ENCODE peak calls at places on chromosome 10, in four cellular contexts. L is stimulated activated CD4-positive, alpha-beta T cell treated with anti-CD3 and anti-CD28 coated beads, Interleukin-4, amount 100 ng/mL, for 4 hours; B is head of caudate nucleus; R is neuronal stem cell. F is an unnamed sample.
A peak's percentile ranks its signal among the peaks of the same experiment; 100 is the strongest.

GRCh38 chr10:5165738-5166137 is 19.2 kb downstream of the AKR1C8 start:
- DNase-seq in R (no peak), B (no peak), L (no peak), F (no peak)

GRCh38 chr10:77943086-77943901 is 16.7 kb upstream of the DLG5 start:
- DNase-seq in L (no peak), B (no peak), R (peak; percentile 6), F (no peak)

GRCh38 chr10:27258838-27259532 is 18.4 kb upstream of the ACBD5 start:
- DNase-seq in B (no peak), R (no peak), L (no peak), F (no peak)

GRCh38 chr10:30500963-30501504 is 67.0 kb downstream of the MAP3K8 start:
- DNase-seq in L (no peak), R (no peak), B (no peak), F (no peak)

GRCh38 chr10:68073631-68074403 is 1.3 kb downstream of the HERC4 start:
- DNase-seq in R (no peak), L (no peak), B (no peak), F (no peak)

GRCh38 chr10:128543186-128543585 is 417.0 kb upstream of the MKI67 start:
- DNase-seq in R (no peak), L (no peak), B (no peak), F (no peak)

GRCh38 chr10:104067525-104067924 is 18.2 kb downstream of the COL17A1 start:
- DNase-seq in L (no peak), R (no peak), B (no peak), F (no peak)

GRCh38 chr10:78727728-78728127 is 341.0 kb upstream of the ZMIZ1 start:
- DNase-seq in L (no peak), B (no peak), R (no peak), F (no peak)

GRCh38 chr10:62618576-62619408 is 185.7 kb upstream of the ADO start:
- DNase-seq in L (no peak), R (no peak), B (no peak), F (no peak)

GRCh38 chr10:110495731-110496552 is 1.8 kb upstream of the DUSP5 start:
- DNase-seq in L (peak; percentile 85), R (no peak), B (peak; percentile 42), F (no peak)

GRCh38 chr10:94125856-94126255 is 132.1 kb downstream of the PLCE1 start:
- DNase-seq in L (no peak), R (no peak), B (no peak), F (no peak)

GRCh38 chr10:103120977-103121735 is 71.9 kb downstream of the NT5C2 start:
- DNase-seq in R (no peak), L (no peak), B (no peak), F (no peak)

GRCh38 chr10:68550747-68551411 is 9.3 kb upstream of the TET1 start:
- DNase-seq in L (peak; percentile 29), R (peak; percentile 73), B (peak; percentile 51), F (peak; percentile 81)

GRCh38 chr10:103273026-103273425 is 3.9 kb upstream of the INA start:
- DNase-seq in B (no peak), L (no peak), R (no peak), F (no peak)

GRCh38 chr10:55476129-55476528 is 675.1 kb upstream of the PCDH15 start:
- DNase-seq in B (no peak), L (no peak), R (no peak), F (no peak)

F was measured in iPS DF 19.7.